ENCODE peak calls at places on chromosomes 11 and 22, in eight cellular contexts. Y is colonic mucosa, U is GM12865, I is thoracic aorta, V is foreskin fibroblast, S is AG09309, D is dorsolateral prefrontal cortex, H is GM13977. N is an unnamed sample.

GRCh38 chr22:45548991-45549736 is 46.5 kb downstream of the FBLN1 start:
- DNase-seq in Y (peak; percentile 45), U (no peak), I (peak; percentile 52), V (peak; percentile 97), S (peak; percentile 49), D (no peak), H (no peak), N (no peak)

GRCh38 chr11:8023831-8024555 is 36.9 kb downstream of the EIF3F start:
- DNase-seq in Y (no peak), U (no peak), I (no peak), V (peak; percentile 62), S (no peak), D (no peak), H (no peak), N (no peak)

GRCh38 chr11:776459-777287 is 614 bp downstream of the GATD1 start:
- DNase-seq in Y (no peak), U (peak; percentile 47), I (no peak), V (peak; percentile 55), S (no peak), D (no peak), H (peak; percentile 90), N (peak; percentile 79)

GRCh38 chr11:108606070-108606469 is 12.5 kb upstream of the EXPH5 start:
- DNase-seq in Y (no peak), U (no peak), I (no peak), V (no peak), S (no peak), D (no peak), H (peak; percentile 28), N (no peak)

GRCh38 chr22:43128116-43128515 is 15.1 kb downstream of the MCAT start:
- DNase-seq in Y (no peak), U (no peak), I (no peak), V (no peak), S (no peak), D (no peak), H (no peak), N (no peak)

GRCh38 chr22:26416670-26417270 is 12.3 kb upstream of the ASPHD2 start:
- DNase-seq in Y (no peak), U (no peak), I (no peak), V (peak; percentile 79), S (peak; percentile 40), D (no peak), H (no peak), N (no peak)

GRCh38 chr11:111387318-111387863 is 8.3 kb upstream of the POU2AF1 start:
- DNase-seq in Y (peak; percentile 91), U (no peak), I (no peak), V (no peak), S (no peak), D (peak; percentile 34), H (no peak), N (no peak)

GRCh38 chr11:44383246-44383645 is 73.3 kb upstream of the ALX4 start:
- DNase-seq in Y (no peak), U (no peak), I (no peak), V (no peak), S (no peak), D (no peak), H (no peak), N (no peak)

GRCh38 chr11:124460459-124460858 is 15.0 kb upstream of the OR8B8 start:
- DNase-seq in Y (no peak), U (no peak), I (no peak), V (no peak), S (no peak), D (no peak), H (no peak), N (no peak)

GRCh38 chr11:70762810-70763209 is 364.5 kb downstream of the CTTN start:
- DNase-seq in Y (no peak), U (no peak), I (no peak), V (no peak), S (no peak), D (no peak), H (no peak), N (no peak)

GRCh38 chr22:29626497-29627195 is 23.2 kb downstream of the NF2 start:
- DNase-seq in Y (no peak), U (no peak), I (no peak), V (peak; percentile 94), S (peak; percentile 82), D (no peak), H (no peak), N (no peak)

GRCh38 chr22:17164392-17165024 is 5.4 kb upstream of the HDHD5 start:
- DNase-seq in Y (no peak), U (no peak), I (no peak), V (peak; percentile 23), S (no peak), D (no peak), H (no peak), N (no peak)

GRCh38 chr11:128589998-128590397 is 2.6 kb upstream of the ETS1 start:
- DNase-seq in Y (no peak), U (no peak), I (no peak), V (no peak), S (no peak), D (no peak), H (no peak), N (no peak)

GRCh38 chr11:21622995-21623394 is 569.9 kb upstream of the ANO5 start:
- DNase-seq in Y (no peak), U (no peak), I (no peak), V (no peak), S (no peak), D (no peak), H (no peak), N (no peak)

DNA sequence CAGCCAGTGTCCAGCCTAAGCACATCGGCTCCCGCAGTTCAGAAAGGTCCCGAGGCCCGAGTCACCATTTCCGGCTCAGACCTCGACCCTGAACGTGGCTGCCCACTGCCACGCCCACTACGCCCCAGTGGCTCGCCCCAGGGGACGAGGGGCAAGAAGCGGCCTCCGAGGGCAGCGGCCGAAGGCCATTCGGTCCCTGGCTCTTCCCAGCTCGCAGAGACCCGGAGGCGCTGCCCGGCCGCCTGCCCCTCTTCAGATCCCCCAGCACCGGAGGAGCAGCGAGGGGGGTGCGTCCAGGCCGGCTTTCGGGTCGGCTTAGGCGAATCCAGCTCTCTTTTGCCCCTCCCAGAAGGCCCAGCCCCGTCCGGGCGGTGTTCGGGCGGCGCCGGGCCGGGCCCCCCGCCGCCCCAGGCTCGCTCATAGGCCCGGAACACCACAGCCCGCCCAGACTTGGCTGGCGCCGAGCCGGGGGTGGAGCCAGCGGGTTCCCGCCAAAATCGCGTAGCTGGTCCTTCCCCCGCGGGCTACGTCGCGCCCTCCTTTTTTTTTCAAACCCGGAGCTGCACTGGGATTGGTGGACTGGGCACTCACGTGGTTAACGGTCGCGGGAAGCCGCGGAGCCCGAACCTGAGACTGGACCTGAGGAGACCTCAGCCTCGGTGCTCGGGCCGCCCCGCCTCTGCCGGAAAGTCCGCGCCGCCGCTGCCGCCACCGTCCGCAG is at the start of gene WEE1:
- DNase-seq in Y (peak; percentile 99), U (peak; percentile 99), I (peak; percentile 87), V (peak; percentile 100), S (peak; percentile 90), D (peak; percentile 88), H (peak; percentile 98), N (peak; percentile 98)
- TF ChIP-seq CTCF in Y (no peak), U (no peak), I (no peak), V (no peak), S (no peak), D (no peak), H (no peak), N (no peak)

DNA sequence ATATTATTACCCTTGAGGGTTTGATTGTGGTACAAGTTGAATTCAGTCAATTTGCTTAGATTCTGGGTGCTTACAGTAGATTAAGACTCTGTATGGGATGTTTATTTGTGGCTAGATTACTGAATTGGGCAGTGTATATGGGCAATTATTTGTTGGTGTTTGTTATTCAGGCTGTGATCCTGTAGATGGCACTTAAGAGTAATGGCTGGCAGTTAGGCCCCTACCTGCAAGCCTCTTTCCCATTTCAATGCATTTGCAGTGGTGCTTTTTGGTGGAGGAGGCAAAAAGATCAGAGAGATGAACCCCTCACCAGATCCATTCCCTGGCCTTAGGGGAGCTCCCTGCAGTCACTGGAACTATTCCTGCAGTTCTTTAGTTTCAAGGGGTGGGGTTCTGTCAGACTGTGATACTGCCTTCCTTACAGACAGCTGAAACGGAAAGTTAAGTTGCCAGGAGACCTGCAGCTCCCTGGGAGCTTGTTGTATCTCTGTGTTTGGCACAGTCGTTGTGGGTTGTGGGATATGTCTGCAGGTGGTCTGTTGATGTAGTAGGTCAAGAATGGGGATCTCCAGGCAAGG is 199.5 kb downstream of the AASDHPPT start:
- DNase-seq in Y (no peak), U (peak; percentile 3), I (no peak), V (peak; percentile 62), S (no peak), D (no peak), H (no peak), N (no peak)
- TF ChIP-seq CTCF in Y (no peak), U (peak; percentile 10), I (no peak), V (peak; percentile 33), S (peak; percentile 36), D (no peak), H (peak; percentile 28), N (no peak)

DNA sequence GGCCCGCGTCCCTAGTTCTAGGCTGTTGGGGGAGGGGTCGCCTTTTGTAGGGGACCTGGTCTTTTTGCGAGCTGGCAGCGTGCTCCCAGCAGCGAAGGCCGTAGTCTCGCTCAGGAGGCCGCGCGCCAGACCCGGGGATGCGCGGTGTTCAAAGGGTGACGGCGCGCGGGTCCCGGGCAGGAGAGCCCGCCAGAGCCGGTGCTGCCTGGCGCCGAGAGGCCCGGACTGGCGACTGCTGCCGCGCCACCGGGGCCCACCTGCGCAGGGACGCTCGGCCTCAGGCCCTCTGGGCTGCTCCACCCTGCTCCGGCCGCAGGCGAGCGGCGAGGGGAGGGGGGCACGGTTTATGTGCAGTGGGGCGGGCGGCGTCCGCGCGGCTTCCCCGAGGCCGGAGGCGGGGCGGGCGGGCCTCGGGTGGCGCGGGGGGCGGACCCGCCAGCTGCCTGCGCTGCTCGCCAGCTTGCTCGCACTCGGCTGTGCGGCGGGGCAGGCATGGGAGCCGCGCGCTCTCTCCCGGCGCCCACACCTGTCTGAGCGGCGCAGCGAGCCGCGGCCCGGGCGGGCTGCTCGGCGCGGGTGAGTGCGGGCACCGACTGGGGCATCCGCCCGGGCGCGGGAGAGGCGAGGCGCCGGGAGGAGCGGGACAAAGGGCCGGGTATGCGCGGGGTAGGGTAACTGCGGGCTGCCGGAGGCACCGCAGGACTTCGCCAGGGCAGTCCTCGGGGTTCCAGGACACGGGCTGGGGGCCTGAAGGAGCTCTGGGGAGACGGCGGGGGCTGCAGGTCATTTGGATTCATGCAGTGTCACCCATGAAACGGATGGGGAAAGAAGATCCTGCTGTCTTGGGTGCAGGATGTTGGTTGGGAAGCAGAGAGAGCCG is at the start of gene PRSS23:
- DNase-seq in Y (peak; percentile 77), U (no peak), I (no peak), V (peak; percentile 91), S (no peak), D (peak; percentile 40), H (peak; percentile 52), N (peak; percentile 58)
- TF ChIP-seq CTCF in Y (no peak), U (no peak), I (no peak), V (no peak), S (no peak), D (no peak), H (no peak), N (no peak)

DNA sequence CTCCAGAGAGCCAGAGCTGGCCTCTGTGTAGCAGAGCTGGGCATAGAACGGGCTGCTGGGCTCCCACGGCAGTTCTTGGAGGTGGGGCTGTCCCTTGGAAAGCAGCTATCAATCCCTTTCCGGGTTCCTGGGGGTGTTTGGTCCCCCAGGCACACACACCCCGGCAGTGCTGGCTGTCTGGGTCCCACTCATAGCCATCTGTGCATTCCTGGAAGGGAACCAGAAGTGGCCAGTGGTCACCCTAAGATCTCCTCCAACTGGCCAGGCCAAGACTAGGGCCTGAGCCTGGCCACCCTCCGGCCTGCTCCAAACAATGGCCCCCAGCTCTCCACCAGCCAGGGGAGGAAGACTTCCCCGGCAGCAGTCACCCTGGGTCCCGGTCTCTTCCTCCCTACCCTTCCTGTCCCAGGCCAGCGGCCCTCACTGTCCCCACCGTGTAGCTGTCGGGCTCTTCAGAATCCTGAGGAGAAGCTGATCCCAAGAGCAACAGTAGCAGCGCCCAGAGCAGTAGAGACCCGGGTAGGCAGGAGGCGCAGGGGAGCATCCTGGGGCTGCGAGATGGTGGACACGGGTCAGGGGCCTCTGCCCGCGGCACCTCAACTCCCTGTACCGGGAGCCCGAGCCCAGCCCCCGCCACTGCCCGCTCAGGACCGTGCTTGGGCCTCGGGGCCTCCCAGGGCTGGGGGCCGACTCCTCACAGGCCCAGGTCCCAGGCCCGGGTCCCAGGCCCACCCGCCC is 620 bp downstream of the EFEMP2 start:
- DNase-seq in Y (no peak), U (no peak), I (no peak), V (peak; percentile 68), S (no peak), D (no peak), H (no peak), N (no peak)
- TF ChIP-seq CTCF in Y (no peak), U (no peak), I (no peak), V (peak; percentile 13), S (peak; percentile 35), D (no peak), H (no peak), N (no peak)